ENCODE peak calls at places on chromosomes 7 and 10, in ten cellular contexts. One of them, this sample, is unnamed.
A peak's percentile ranks its signal among the peaks of the same experiment; 100 is the strongest.

GRCh38 chr10:102802920-102803534 is 34.2 kb downstream of the CYP17A1 start:
- DNase-seq in T-helper 1 cell: no peak
- DNase-seq in DMS153: no peak
- DNase-seq in head of caudate nucleus: no peak
- DNase-seq in CD8-positive, alpha-beta T cell: no peak
- DNase-seq in transverse colon: peak; percentile 29
- DNase-seq in mammary epithelial cell: peak; percentile 94
- DNase-seq in naive B cell: no peak
- DNase-seq in ELF-1: no peak
- DNase-seq in Peyer's patch: no peak
- DNase-seq in this sample: peak; percentile 67

GRCh38 chr7:131040467-131040932 is 287.2 kb upstream of the MKLN1 start:
- DNase-seq in transverse colon: peak; percentile 77
- DNase-seq in head of caudate nucleus: peak; percentile 55
- DNase-seq in Peyer's patch: no peak
- DNase-seq in ELF-1: peak; percentile 70
- DNase-seq in T-helper 1 cell: peak; percentile 35
- DNase-seq in naive B cell: peak; percentile 49
- DNase-seq in CD8-positive, alpha-beta T cell: no peak
- DNase-seq in DMS153: no peak
- DNase-seq in mammary epithelial cell: peak; percentile 48
- DNase-seq in this sample: peak; percentile 71

GRCh38 chr10:13270877-13271551 is 28.9 kb downstream of the PHYH start:
- DNase-seq in mammary epithelial cell: peak; percentile 20
- DNase-seq in transverse colon: peak; percentile 18
- DNase-seq in naive B cell: no peak
- DNase-seq in Peyer's patch: no peak
- DNase-seq in T-helper 1 cell: no peak
- DNase-seq in CD8-positive, alpha-beta T cell: no peak
- DNase-seq in ELF-1: no peak
- DNase-seq in DMS153: no peak
- DNase-seq in head of caudate nucleus: no peak
- DNase-seq in this sample: no peak

GRCh38 chr10:119542357-119542989 is at the start of gene RGS10:
- DNase-seq in head of caudate nucleus: peak; percentile 77
- DNase-seq in Peyer's patch: peak; percentile 81
- DNase-seq in ELF-1: peak; percentile 71
- DNase-seq in naive B cell: peak; percentile 40
- DNase-seq in DMS153: no peak
- DNase-seq in transverse colon: peak; percentile 86
- DNase-seq in mammary epithelial cell: peak; percentile 86
- DNase-seq in CD8-positive, alpha-beta T cell: peak; percentile 80
- DNase-seq in T-helper 1 cell: peak; percentile 76
- DNase-seq in this sample: peak; percentile 88

GRCh38 chr10:112565434-112566053 is 118.5 kb downstream of the VTI1A start:
- DNase-seq in CD8-positive, alpha-beta T cell: no peak
- DNase-seq in DMS153: peak; percentile 71
- DNase-seq in T-helper 1 cell: no peak
- DNase-seq in mammary epithelial cell: peak; percentile 53
- DNase-seq in Peyer's patch: no peak
- DNase-seq in ELF-1: peak; percentile 44
- DNase-seq in head of caudate nucleus: no peak
- DNase-seq in transverse colon: peak; percentile 32
- DNase-seq in naive B cell: no peak
- DNase-seq in this sample: peak; percentile 46

GRCh38 chr7:3302681-3303320 is 1.7 kb downstream of the SDK1 start:
- DNase-seq in transverse colon: no peak
- DNase-seq in T-helper 1 cell: no peak
- DNase-seq in ELF-1: no peak
- DNase-seq in mammary epithelial cell: no peak
- DNase-seq in DMS153: no peak
- DNase-seq in naive B cell: no peak
- DNase-seq in head of caudate nucleus: no peak
- DNase-seq in Peyer's patch: no peak
- DNase-seq in CD8-positive, alpha-beta T cell: no peak
- DNase-seq in this sample: no peak

GRCh38 chr10:13535346-13535745 is 6.5 kb upstream of the BEND7 start:
- DNase-seq in ELF-1: no peak
- DNase-seq in naive B cell: no peak
- DNase-seq in Peyer's patch: no peak
- DNase-seq in mammary epithelial cell: no peak
- DNase-seq in DMS153: no peak
- DNase-seq in T-helper 1 cell: no peak
- DNase-seq in transverse colon: no peak
- DNase-seq in head of caudate nucleus: no peak
- DNase-seq in CD8-positive, alpha-beta T cell: no peak
- DNase-seq in this sample: no peak

GRCh38 chr10:127852456-127852855 is 40.3 kb downstream of the CLRN3 start:
- DNase-seq in ELF-1: no peak
- DNase-seq in Peyer's patch: no peak
- DNase-seq in naive B cell: no peak
- DNase-seq in CD8-positive, alpha-beta T cell: no peak
- DNase-seq in transverse colon: no peak
- DNase-seq in DMS153: no peak
- DNase-seq in head of caudate nucleus: no peak
- DNase-seq in mammary epithelial cell: no peak
- DNase-seq in T-helper 1 cell: no peak
- DNase-seq in this sample: no peak

This sample was measured in H7.